ENCODE peak calls at places on chromosomes 16 and 17, in four cellular contexts. One of them, this sample, is unnamed.

GRCh38 chr17:19805006-19805405 is 56.9 kb upstream of the ALDH3A1 start:
- DNase-seq in T47D: no peak
- DNase-seq in HCT116: no peak
- DNase-seq in SK-N-SH: no peak
- DNase-seq in this sample: no peak

GRCh38 chr17:50211249-50212120 is 10.1 kb upstream of the COL1A1 start:
- DNase-seq in SK-N-SH: peak; percentile 27
- DNase-seq in T47D: no peak
- DNase-seq in HCT116: no peak
- DNase-seq in this sample: no peak

GRCh38 chr17:27333410-27333980 is 39.6 kb downstream of the WSB1 start:
- DNase-seq in T47D: no peak
- DNase-seq in HCT116: no peak
- DNase-seq in SK-N-SH: no peak
- DNase-seq in this sample: no peak

GRCh38 chr17:38606646-38607611 is 1.2 kb upstream of the SRCIN1 start:
- DNase-seq in SK-N-SH: no peak
- DNase-seq in T47D: no peak
- DNase-seq in HCT116: no peak
- DNase-seq in this sample: no peak

GRCh38 chr16:57178793-57179212 is 7.0 kb downstream of the PSME3IP1 start:
- DNase-seq in SK-N-SH: no peak
- DNase-seq in HCT116: no peak
- DNase-seq in T47D: no peak
- DNase-seq in this sample: no peak

GRCh38 chr16:695355-696089 is 5.3 kb upstream of the WDR24 start:
- DNase-seq in HCT116: no peak
- DNase-seq in SK-N-SH: no peak
- DNase-seq in T47D: no peak
- DNase-seq in this sample: peak; percentile 65

GRCh38 chr17:18140648-18141047 is 32.1 kb downstream of the MYO15A start:
- DNase-seq in SK-N-SH: no peak
- DNase-seq in HCT116: no peak
- DNase-seq in T47D: no peak
- DNase-seq in this sample: no peak

GRCh38 chr16:14337303-14338191 is 266.4 kb downstream of the MRTFB start:
- DNase-seq in SK-N-SH: no peak
- DNase-seq in HCT116: no peak
- DNase-seq in T47D: no peak
- DNase-seq in this sample: no peak

GRCh38 chr17:45129426-45129939 is 2.8 kb downstream of the PLCD3 start:
- DNase-seq in SK-N-SH: no peak
- DNase-seq in T47D: no peak
- DNase-seq in HCT116: no peak
- DNase-seq in this sample: no peak

DNA sequence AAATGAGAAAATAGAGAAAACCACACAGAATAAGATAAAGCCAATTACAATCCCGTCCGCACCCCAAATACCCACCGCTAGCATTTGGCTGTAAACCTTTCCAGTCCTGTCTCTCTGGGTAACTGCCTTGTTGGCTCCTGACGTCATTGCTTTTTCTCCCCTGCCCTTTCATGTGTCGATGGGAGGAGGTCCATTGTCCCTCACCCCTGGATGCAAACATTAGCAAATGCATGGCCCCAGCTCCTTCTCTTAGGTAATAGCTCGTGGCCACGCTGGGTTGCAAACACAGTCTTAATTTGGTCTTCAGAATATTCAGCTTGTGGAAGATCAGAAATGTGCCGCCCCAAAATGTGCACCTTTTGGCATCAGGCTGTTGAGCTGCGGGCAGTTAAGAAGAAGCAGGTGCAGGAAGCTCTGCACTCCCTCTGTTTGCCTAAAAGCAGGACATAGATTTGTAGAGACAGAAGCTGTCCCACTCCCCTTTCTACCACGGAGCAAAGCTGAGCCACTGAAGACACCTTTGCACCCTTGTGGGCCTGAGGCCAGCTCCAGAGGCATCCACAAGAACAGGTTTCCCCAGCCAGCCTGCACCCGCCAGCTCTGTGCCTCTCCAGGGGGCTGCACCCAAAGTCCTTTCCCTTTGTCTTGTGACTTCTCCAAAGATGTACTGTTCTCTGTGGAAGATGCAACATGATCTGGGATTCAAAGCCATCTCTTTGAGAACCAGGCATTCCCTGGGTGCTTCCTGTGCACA is 127.3 kb downstream of the MGAT5B start:
- DNase-seq in SK-N-SH: no peak
- DNase-seq in T47D: no peak
- DNase-seq in HCT116: no peak
- DNase-seq in this sample: no peak
- TF ChIP-seq JUND in SK-N-SH: no peak
- TF ChIP-seq JUND in T47D: no peak
- TF ChIP-seq JUND in HCT116: no peak
- TF ChIP-seq JUND in this sample: no peak

GRCh38 chr16:80518436-80518835 is 22.4 kb upstream of the DYNLRB2 start:
- DNase-seq in HCT116: no peak
- DNase-seq in SK-N-SH: no peak
- DNase-seq in T47D: no peak
- DNase-seq in this sample: no peak
- TF ChIP-seq JUND in HCT116: no peak
- TF ChIP-seq JUND in SK-N-SH: no peak
- TF ChIP-seq JUND in T47D: no peak
- TF ChIP-seq JUND in this sample: no peak

GRCh38 chr17:1347681-1348318 is 52.2 kb downstream of the YWHAE start:
- DNase-seq in SK-N-SH: no peak
- DNase-seq in HCT116: no peak
- DNase-seq in T47D: no peak
- DNase-seq in this sample: no peak

GRCh38 chr17:1351967-1352366 is 48.1 kb downstream of the YWHAE start:
- DNase-seq in SK-N-SH: no peak
- DNase-seq in T47D: no peak
- DNase-seq in HCT116: no peak
- DNase-seq in this sample: no peak

GRCh38 chr17:1354022-1354421 is 46.0 kb downstream of the YWHAE start:
- DNase-seq in HCT116: no peak
- DNase-seq in SK-N-SH: no peak
- DNase-seq in T47D: no peak
- DNase-seq in this sample: no peak

DNA sequence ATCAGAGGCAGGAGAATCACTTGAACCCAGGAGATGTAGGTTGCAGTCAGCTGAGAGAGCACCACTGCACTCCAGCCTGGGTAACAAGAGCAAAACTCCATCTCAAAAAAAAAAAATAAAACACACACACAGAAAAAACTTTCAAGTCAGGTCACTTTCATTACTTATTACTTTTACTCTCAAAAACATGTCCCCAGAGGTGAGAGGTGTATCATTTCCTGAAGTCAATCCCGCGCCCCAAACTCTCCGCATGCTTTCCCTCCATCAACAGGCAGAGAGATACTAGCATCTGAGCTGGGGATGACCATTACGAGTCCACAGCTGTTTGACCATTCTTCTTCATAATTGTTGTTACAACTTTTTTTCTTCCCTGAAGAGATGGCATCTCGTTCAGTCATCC is 48.7 kb downstream of the YWHAE start:
- DNase-seq in T47D: no peak
- DNase-seq in HCT116: no peak
- DNase-seq in SK-N-SH: no peak
- DNase-seq in this sample: no peak
- TF ChIP-seq JUND in T47D: no peak
- TF ChIP-seq JUND in HCT116: no peak
- TF ChIP-seq JUND in SK-N-SH: no peak
- TF ChIP-seq JUND in this sample: no peak

DNA sequence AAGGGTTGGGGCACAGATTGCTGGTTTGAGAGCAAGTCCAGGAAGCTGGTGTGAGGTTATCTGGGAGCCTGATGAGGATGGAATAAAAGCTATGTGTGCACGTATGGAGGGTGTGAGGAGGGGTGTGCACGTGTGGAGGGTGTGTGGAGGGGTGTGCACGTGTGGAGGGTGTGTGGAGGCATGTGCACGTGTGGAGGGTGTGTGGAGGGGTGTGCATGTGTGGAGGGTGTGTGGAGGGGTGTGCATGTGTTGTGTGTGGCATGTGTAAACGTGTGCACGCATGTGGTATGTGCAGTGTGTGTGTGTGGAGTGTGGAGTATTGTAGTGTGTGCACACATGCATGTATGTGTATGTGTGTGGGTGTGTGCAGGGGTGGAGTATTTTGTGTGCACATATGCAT is 19.2 kb downstream of the RBFOX3 start:
- DNase-seq in SK-N-SH: no peak
- DNase-seq in HCT116: no peak
- DNase-seq in T47D: no peak
- DNase-seq in this sample: no peak
- TF ChIP-seq JUND in SK-N-SH: no peak
- TF ChIP-seq JUND in HCT116: no peak
- TF ChIP-seq JUND in T47D: no peak
- TF ChIP-seq JUND in this sample: no peak

GRCh38 chr16:46928811-46929210 is 44.6 kb downstream of the GPT2 start:
- DNase-seq in T47D: no peak
- DNase-seq in HCT116: no peak
- DNase-seq in SK-N-SH: no peak
- DNase-seq in this sample: no peak

GRCh38 chr16:46926470-46927225 is 42.5 kb downstream of the GPT2 start:
- DNase-seq in HCT116: no peak
- DNase-seq in T47D: no peak
- DNase-seq in SK-N-SH: no peak
- DNase-seq in this sample: no peak

GRCh38 chr16:46930861-46931260 is 42.6 kb downstream of the DNAJA2 start:
- DNase-seq in HCT116: no peak
- DNase-seq in T47D: no peak
- DNase-seq in SK-N-SH: no peak
- DNase-seq in this sample: no peak

GRCh38 chr16:46927273-46927672 is 43.1 kb downstream of the GPT2 start:
- DNase-seq in T47D: no peak
- DNase-seq in HCT116: no peak
- DNase-seq in SK-N-SH: no peak
- DNase-seq in this sample: no peak

DNA sequence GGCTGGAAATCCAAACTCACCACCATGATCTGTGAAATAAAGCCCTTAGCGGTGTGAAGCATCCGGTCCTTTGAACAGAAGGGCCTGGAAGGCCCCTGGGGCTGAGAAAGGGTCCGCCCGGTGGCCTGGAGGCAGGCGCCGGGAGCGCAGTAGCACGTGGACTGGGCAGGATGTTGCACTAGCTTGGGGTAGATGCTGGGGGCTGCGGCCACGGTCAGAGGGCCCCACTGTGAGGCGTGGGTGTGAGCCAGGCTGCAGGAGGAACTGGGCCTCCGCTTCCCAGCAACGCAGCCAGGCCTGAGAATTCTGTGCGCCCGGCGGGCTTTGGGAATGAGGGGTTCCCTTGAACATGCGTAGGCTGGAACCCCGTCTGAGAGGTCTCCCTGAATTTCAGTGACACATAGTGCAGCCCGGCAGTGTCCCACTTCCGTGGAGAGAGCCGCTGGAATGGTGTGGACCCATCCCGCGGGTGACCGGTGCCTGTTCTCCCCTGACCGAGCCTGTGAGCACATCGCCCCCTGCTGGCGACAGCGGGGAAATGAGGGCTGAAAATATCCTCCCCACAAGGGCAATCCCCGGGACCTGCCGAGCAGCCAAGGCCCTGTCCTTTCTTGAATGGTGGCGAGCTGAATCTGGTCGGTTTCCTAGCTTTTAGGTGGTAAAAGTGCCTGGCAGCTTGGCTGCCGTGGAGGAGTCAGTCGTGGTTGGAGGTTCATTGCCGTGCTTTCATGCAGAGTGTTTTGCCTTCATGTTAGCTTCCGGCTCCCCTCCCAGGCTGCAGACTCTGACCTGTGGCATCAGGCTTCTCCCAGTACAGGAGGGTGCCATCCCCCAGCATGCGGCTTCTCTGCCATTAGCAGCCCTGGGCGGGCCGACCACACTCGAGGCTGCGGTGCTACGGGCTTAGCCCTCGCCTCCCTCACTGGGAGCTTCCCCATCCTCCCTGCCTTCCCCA is 43.8 kb downstream of the DNAJA2 start:
- DNase-seq in T47D: peak; percentile 51
- DNase-seq in HCT116: peak; percentile 18
- DNase-seq in SK-N-SH: peak; percentile 92
- DNase-seq in this sample: peak; percentile 87
- TF ChIP-seq JUND in T47D: no peak
- TF ChIP-seq JUND in HCT116: no peak
- TF ChIP-seq JUND in SK-N-SH: no peak
- TF ChIP-seq JUND in this sample: no peak

GRCh38 chr17:62653002-62653830 is 25.7 kb downstream of the MRC2 start:
- DNase-seq in HCT116: no peak
- DNase-seq in SK-N-SH: peak; percentile 97
- DNase-seq in T47D: no peak
- DNase-seq in this sample: peak; percentile 88
- TF ChIP-seq JUND in HCT116: no peak
- TF ChIP-seq JUND in SK-N-SH: no peak
- TF ChIP-seq JUND in T47D: no peak
- TF ChIP-seq JUND in this sample: no peak

This sample was measured in K562.